ENCODE peak calls at places on chromosome 4, in eight cellular contexts. K is cardiac muscle cell; P is AG10803; A is IMR-90; U is Karpas-422; J is CD8-positive, alpha-beta memory T cell; V is Caco-2; N is dorsolateral prefrontal cortex. C is an unnamed sample.

GRCh38 chr4:74547042-74547441 is 102.1 kb downstream of the AREG start:
- DNase-seq in K (no peak), P (no peak), A (no peak), U (no peak), J (no peak), V (no peak), N (no peak), C (no peak)

GRCh38 chr4:51894246-51894645 is 51.3 kb downstream of the DCUN1D4 start:
- DNase-seq in K (no peak), P (peak), A (peak), U (peak), J (no peak), V (no peak), N (no peak), C (no peak)

GRCh38 chr4:78552398-78553396 is 1.1 kb downstream of the ANXA3 start:
- DNase-seq in K (peak), P (no peak), A (no peak), U (no peak), J (no peak), V (peak), N (no peak), C (no peak)

GRCh38 chr4:28225005-28225404 is 1364.4 kb downstream of the STIM2 start:
- DNase-seq in K (peak), P (peak), A (peak), U (peak), J (no peak), V (peak), N (peak), C (no peak)

GRCh38 chr4:87353592-87353991 is 30.9 kb upstream of the HSD17B13 start:
- DNase-seq in K (peak), P (peak), A (peak), U (peak), J (no peak), V (peak), N (no peak), C (no peak)

GRCh38 chr4:152408514-152409327 is 127.2 kb downstream of the FBXW7 start:
- DNase-seq in K (peak), P (peak), A (peak), U (peak), J (peak), V (peak), N (no peak), C (peak)

GRCh38 chr4:78706302-78706701 is 69.8 kb upstream of the BMP2K start:
- DNase-seq in K (no peak), P (no peak), A (no peak), U (no peak), J (no peak), V (no peak), N (no peak), C (no peak)

GRCh38 chr4:132227349-132228165 is 921.5 kb upstream of the PCDH10 start:
- DNase-seq in K (peak), P (peak), A (peak), U (peak), J (no peak), V (peak), N (no peak), C (no peak)

GRCh38 chr4:7928711-7929505 is 10.8 kb downstream of the AFAP1 start:
- DNase-seq in K (no peak), P (no peak), A (no peak), U (no peak), J (no peak), V (peak), N (no peak), C (no peak)

GRCh38 chr4:85937507-85937906 is 422.3 kb downstream of the MAPK10 start:
- DNase-seq in K (no peak), P (no peak), A (no peak), U (no peak), J (no peak), V (no peak), N (no peak), C (no peak)

GRCh38 chr4:85928775-85929585 is 430.9 kb downstream of the MAPK10 start:
- DNase-seq in K (no peak), P (peak), A (peak), U (peak), J (no peak), V (peak), N (no peak), C (no peak)

GRCh38 chr4:85933306-85933640 is 426.6 kb downstream of the MAPK10 start:
- DNase-seq in K (no peak), P (no peak), A (no peak), U (no peak), J (no peak), V (no peak), N (no peak), C (no peak)

GRCh38 chr4:85929926-85930325 is 429.9 kb downstream of the MAPK10 start:
- DNase-seq in K (peak), P (no peak), A (no peak), U (peak), J (no peak), V (peak), N (no peak), C (peak)

DNA sequence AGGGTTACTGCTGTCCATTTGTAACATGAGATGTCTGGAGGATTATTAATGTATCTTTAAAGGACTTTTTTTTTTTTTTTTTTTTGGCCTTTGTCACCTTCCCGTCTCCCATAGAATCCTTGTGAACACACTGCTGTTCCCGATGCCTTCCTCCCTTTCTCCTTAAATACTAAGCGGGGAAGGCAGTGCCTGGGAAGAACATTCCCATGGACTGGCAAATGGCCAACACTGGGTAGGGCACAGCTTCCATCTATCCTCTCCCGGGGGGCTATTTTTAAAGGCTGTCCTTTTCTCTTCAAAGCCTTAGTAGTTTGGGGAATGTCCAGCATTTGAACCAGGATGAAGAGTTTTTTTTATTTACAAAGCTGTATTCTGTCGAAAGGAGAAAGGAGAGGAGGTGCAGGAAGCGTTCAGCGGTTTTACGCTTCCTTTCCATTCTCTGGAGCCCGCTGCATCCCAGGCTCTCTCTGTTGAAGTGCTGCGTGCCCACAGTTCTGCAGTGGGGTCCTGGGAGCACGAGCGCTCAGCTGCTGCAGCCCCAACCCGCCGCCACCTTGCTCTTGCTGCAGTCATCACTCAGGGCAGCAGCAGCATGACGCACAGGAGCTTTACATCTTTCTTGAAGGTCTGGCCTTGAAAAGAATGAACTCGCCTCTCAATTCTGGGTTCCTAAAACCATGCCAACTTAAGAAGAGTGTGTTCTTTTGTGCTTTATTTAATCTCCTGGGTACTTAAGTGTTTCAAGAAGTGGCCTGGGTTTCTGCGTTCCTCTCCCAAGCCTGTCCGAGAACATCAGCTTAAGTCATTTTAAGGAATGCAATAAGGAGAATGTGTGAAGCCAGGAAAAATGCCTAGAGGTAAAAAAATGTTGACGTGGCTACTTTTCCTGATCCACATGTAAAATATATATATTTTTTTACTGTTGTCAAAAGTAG is 427.2 kb downstream of the MAPK10 start:
- DNase-seq in K (peak), P (peak), A (no peak), U (no peak), J (no peak), V (no peak), N (no peak), C (peak)
- H3K4me3 ChIP-seq in K (no peak), P (no peak), A (no peak), U (no peak), J (no peak), V (no peak), N (no peak), C (no peak)

GRCh38 chr4:169859366-169860216 is 101.8 kb upstream of the HPF1 start:
- DNase-seq in K (no peak), P (no peak), A (no peak), U (no peak), J (no peak), V (no peak), N (no peak), C (no peak)
- H3K4me3 ChIP-seq in K (no peak), P (no peak), A (peak), U (no peak), J (no peak), V (no peak), N (no peak), C (no peak)

GRCh38 chr4:99657801-99658200 is at the start of gene C4orf54:
- DNase-seq in K (no peak), P (no peak), A (no peak), U (no peak), J (no peak), V (no peak), N (no peak), C (no peak)

GRCh38 chr4:99658666-99659065 is 1.0 kb upstream of the C4orf54 start:
- DNase-seq in K (no peak), P (no peak), A (no peak), U (no peak), J (no peak), V (no peak), N (no peak), C (no peak)

GRCh38 chr4:99653921-99654890 is 3.4 kb downstream of the C4orf54 start:
- DNase-seq in K (no peak), P (peak), A (no peak), U (no peak), J (no peak), V (no peak), N (no peak), C (no peak)

GRCh38 chr4:99652596-99653436 is 4.8 kb downstream of the C4orf54 start:
- DNase-seq in K (no peak), P (no peak), A (no peak), U (peak), J (no peak), V (no peak), N (no peak), C (no peak)

DNA sequence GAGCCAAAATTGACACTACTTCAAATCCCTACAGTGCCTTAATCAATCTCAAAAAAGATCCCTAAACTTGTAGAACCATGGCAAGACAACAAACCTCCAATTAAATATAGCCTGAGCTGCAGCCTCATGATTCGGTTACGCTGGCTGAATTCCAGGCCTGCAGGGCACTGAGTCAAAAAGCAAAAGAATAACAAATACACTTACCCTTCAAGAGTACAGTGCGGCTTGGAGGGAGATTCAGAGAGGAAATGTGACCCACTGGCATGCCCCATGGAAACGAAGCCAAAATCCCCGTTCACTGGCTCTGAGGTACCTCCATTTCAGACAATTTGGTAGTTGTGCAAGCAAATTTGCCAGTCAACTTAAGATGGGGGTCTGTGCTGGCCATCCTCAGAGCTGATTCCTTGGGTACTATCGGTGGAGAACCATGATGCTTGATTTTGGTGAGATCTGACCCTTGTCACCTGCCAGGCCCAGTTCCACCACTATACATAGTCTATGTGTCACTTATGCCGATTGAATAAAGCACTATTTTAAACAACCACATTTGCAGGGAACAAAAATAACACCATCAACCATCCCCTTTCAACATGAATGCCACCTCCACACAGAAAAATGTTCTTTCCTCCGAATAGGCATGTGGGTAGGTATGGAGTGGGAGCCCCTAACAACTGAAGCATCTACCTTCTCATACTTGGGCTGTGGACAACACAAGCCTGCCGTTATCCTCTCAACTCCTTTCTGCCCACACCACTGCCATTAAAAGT is 2.1 kb downstream of the C4orf54 start:
- DNase-seq in K (no peak), P (peak), A (peak), U (no peak), J (no peak), V (no peak), N (no peak), C (no peak)
- H3K4me3 ChIP-seq in K (no peak), P (no peak), A (no peak), U (no peak), J (no peak), V (no peak), N (no peak), C (no peak)

DNA sequence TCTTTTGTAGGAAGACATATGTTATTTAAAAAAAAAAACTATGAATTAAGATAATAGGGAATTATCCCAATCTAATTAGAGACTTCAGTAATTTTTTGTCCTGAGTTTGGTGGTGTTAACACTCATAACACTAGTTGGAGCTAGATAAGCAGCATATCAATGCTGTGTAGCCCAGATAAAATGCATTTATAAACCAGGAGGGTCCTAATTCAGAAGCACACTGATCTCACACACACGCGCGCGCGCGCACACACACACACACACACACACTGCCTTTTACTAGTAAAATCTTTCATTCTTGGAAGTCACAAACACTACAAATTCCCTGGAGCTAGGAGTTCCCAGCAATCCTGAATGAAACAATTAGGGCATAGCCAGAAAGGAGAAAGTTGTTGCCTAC is 3.2 kb downstream of the UNC5C start:
- DNase-seq in K (no peak), P (no peak), A (no peak), U (no peak), J (no peak), V (no peak), N (no peak), C (no peak)
- H3K4me3 ChIP-seq in K (peak), P (no peak), A (no peak), U (no peak), J (no peak), V (no peak), N (peak), C (no peak)

DNA sequence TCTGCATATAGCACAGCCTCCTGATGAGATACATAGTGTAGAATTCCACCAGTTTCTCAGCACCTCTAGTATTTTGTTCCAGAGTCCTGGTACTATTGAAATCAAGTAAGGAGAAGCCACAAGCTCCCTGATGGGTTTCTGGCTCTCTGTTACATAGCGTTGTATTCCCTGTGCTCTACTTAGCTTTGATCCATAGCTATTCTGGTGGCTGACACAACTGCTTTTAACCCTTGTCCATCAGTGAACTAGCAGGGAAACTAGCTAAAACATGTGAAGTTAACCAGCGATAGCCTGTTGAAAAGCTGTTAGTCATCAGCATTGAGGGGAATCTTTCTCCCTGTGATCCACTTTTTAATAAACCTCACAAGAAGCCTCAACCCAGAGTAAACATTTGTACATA is 26.9 kb downstream of the NIPAL1 start:
- DNase-seq in K (no peak), P (no peak), A (no peak), U (peak), J (no peak), V (no peak), N (no peak), C (no peak)
- H3K4me3 ChIP-seq in K (no peak), P (no peak), A (no peak), U (no peak), J (no peak), V (no peak), N (no peak), C (no peak)

GRCh38 chr4:107210450-107211239 is 174.5 kb upstream of the DKK2 start:
- DNase-seq in K (peak), P (peak), A (peak), U (no peak), J (no peak), V (no peak), N (no peak), C (no peak)
- H3K4me3 ChIP-seq in K (no peak), P (peak), A (peak), U (no peak), J (no peak), V (peak), N (peak), C (no peak)

GRCh38 chr4:145178740-145179139 is 1.6 kb downstream of the OTUD4 start:
- DNase-seq in K (no peak), P (no peak), A (no peak), U (peak), J (peak), V (no peak), N (no peak), C (no peak)
- H3K4me3 ChIP-seq in K (peak), P (peak), A (peak), U (peak), J (peak), V (peak), N (peak), C (peak)

GRCh38 chr4:156970501-156971167 is 965 bp downstream of the PDGFC start:
- DNase-seq in K (peak), P (peak), A (peak), U (no peak), J (no peak), V (peak), N (peak), C (peak)

GRCh38 chr4:156969136-156969535 is 2.5 kb downstream of the PDGFC start:
- DNase-seq in K (no peak), P (no peak), A (no peak), U (no peak), J (no peak), V (no peak), N (no peak), C (peak)

GRCh38 chr4:156971623-156972369 is at the start of gene PDGFC:
- DNase-seq in K (peak), P (peak), A (peak), U (no peak), J (no peak), V (peak), N (peak), C (no peak)

GRCh38 chr4:156971168-156971601 is 414 bp downstream of the PDGFC start:
- DNase-seq in K (peak), P (no peak), A (no peak), U (no peak), J (no peak), V (no peak), N (no peak), C (no peak)

DNA sequence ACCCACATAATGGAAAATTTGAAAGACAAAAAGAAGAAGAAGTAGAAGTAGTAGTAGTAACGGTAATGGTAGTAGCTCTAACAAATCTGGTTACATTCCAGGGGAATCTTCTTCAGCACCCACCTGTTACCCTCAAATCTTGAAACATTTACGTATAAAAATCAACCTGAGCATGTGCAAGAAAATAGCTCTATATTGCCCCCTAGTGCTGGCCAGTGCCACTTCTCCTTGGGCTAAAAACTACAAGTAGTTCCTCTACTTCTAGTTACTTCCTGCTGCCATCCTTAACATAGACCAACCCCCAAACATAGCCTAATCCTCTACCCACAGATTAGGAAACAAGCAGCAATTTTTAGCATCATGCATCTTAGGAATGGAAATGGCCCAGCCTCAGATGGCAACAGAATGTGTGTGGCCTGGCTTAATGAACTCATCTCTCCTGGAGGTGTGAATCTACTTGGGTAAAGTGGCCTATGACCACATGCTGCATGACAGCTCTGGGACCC is 3.1 kb downstream of the PDGFC start:
- DNase-seq in K (peak), P (peak), A (peak), U (peak), J (no peak), V (peak), N (peak), C (peak)
- H3K4me3 ChIP-seq in K (no peak), P (peak), A (peak), U (no peak), J (no peak), V (no peak), N (peak), C (no peak)

GRCh38 chr4:88755454-88755853 is 57.8 kb upstream of the NAP1L5 start:
- DNase-seq in K (no peak), P (no peak), A (no peak), U (no peak), J (no peak), V (no peak), N (no peak), C (no peak)

GRCh38 chr4:88752076-88752463 is 54.4 kb upstream of the NAP1L5 start:
- DNase-seq in K (no peak), P (no peak), A (no peak), U (no peak), J (no peak), V (no peak), N (no peak), C (no peak)

GRCh38 chr4:88756149-88756548 is 58.5 kb upstream of the NAP1L5 start:
- DNase-seq in K (no peak), P (no peak), A (no peak), U (no peak), J (no peak), V (no peak), N (no peak), C (no peak)

GRCh38 chr4:88752754-88753153 is 55.1 kb upstream of the NAP1L5 start:
- DNase-seq in K (no peak), P (no peak), A (no peak), U (no peak), J (no peak), V (no peak), N (no peak), C (no peak)

DNA sequence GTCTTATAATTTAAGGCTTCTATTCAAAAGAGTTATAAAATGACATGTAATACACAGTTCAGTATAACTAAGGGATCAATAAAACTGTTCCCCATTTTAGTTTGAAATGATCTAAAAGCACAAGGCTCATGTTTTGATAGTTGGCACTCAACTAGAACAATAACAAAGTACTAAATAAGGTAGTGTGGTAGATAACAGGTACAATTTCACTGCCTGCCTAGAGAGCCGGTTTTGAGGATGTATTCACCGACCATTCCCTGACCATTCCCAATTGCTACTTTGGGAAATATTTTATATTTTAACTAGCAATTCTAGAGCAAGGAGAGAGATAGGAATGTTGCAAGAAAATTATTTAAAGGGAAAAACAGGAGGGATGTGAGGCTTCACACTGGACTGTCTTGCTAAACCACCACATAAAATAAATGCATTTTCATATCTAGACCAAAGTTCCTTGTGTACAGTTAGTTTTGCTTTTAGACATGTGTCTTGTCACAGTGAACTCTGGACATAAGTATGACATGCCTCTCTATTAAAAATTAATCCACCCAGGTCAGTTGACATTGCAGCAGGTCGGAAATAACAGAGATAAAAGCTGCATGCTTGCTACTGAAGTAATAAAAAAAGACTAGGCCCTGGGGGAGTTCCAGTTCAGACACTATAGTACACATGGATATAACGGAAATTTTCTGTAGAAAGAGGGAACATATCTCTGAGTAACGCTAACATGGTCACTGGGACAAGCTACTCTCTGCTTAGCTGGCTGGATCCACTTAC is 56.2 kb upstream of the NAP1L5 start:
- DNase-seq in K (no peak), P (no peak), A (no peak), U (no peak), J (no peak), V (peak), N (no peak), C (no peak)
- H3K4me3 ChIP-seq in K (no peak), P (no peak), A (no peak), U (no peak), J (no peak), V (no peak), N (no peak), C (no peak)

C was measured in Jurkat, Clone E6-1.